ENCODE peak calls at places on chromosome 3, in nine cellular contexts. One of them, this sample, is unnamed.

GRCh38 chr3:142275856-142276255 is 50.5 kb upstream of the GK5 start:
- DNase-seq in GM04503: peak; percentile 80
- DNase-seq in LHCN-M2: peak; percentile 80
- DNase-seq in HS-27A: peak; percentile 63
- DNase-seq in stimulated activated CD8-positive, alpha-beta memory T cell treated with anti-CD3 and anti-CD28 coated beads, Interleukin-7, amount 100 ng/mL, for 24 hours: no peak
- DNase-seq in effector memory CD4-positive, alpha-beta T cell: no peak
- DNase-seq in GM04504: peak; percentile 58
- DNase-seq in iPS DF 6.9: no peak
- DNase-seq in iris pigment epithelial cell: peak; percentile 94
- DNase-seq in this sample: no peak

GRCh38 chr3:21962456-21962855 is 211.4 kb upstream of the ZNF385D start:
- DNase-seq in iris pigment epithelial cell: peak; percentile 47
- DNase-seq in iPS DF 6.9: no peak
- DNase-seq in HS-27A: peak; percentile 66
- DNase-seq in effector memory CD4-positive, alpha-beta T cell: no peak
- DNase-seq in stimulated activated CD8-positive, alpha-beta memory T cell treated with anti-CD3 and anti-CD28 coated beads, Interleukin-7, amount 100 ng/mL, for 24 hours: no peak
- DNase-seq in GM04503: no peak
- DNase-seq in GM04504: no peak
- DNase-seq in LHCN-M2: peak; percentile 48
- DNase-seq in this sample: no peak

GRCh38 chr3:25469609-25470008 is 41.5 kb downstream of the RARB start:
- DNase-seq in iPS DF 6.9: no peak
- DNase-seq in effector memory CD4-positive, alpha-beta T cell: no peak
- DNase-seq in GM04503: no peak
- DNase-seq in LHCN-M2: no peak
- DNase-seq in stimulated activated CD8-positive, alpha-beta memory T cell treated with anti-CD3 and anti-CD28 coated beads, Interleukin-7, amount 100 ng/mL, for 24 hours: no peak
- DNase-seq in iris pigment epithelial cell: no peak
- DNase-seq in HS-27A: no peak
- DNase-seq in GM04504: no peak
- DNase-seq in this sample: no peak

GRCh38 chr3:109643590-109643989 is 306.2 kb upstream of the DPPA4 start:
- DNase-seq in iPS DF 6.9: no peak
- DNase-seq in effector memory CD4-positive, alpha-beta T cell: no peak
- DNase-seq in GM04503: peak; percentile 22
- DNase-seq in LHCN-M2: peak; percentile 66
- DNase-seq in iris pigment epithelial cell: peak; percentile 62
- DNase-seq in GM04504: peak; percentile 15
- DNase-seq in stimulated activated CD8-positive, alpha-beta memory T cell treated with anti-CD3 and anti-CD28 coated beads, Interleukin-7, amount 100 ng/mL, for 24 hours: no peak
- DNase-seq in HS-27A: peak; percentile 58
- DNase-seq in this sample: no peak

GRCh38 chr3:148023994-148024393 is 614.8 kb downstream of the ZIC1 start:
- DNase-seq in effector memory CD4-positive, alpha-beta T cell: no peak
- DNase-seq in iris pigment epithelial cell: peak; percentile 88
- DNase-seq in stimulated activated CD8-positive, alpha-beta memory T cell treated with anti-CD3 and anti-CD28 coated beads, Interleukin-7, amount 100 ng/mL, for 24 hours: no peak
- DNase-seq in GM04504: peak; percentile 58
- DNase-seq in LHCN-M2: peak; percentile 60
- DNase-seq in HS-27A: no peak
- DNase-seq in iPS DF 6.9: no peak
- DNase-seq in GM04503: peak; percentile 45
- DNase-seq in this sample: no peak

GRCh38 chr3:72820405-72820804 is 27.8 kb downstream of the SHQ1 start:
- DNase-seq in effector memory CD4-positive, alpha-beta T cell: no peak
- DNase-seq in GM04504: peak; percentile 74
- DNase-seq in HS-27A: no peak
- DNase-seq in stimulated activated CD8-positive, alpha-beta memory T cell treated with anti-CD3 and anti-CD28 coated beads, Interleukin-7, amount 100 ng/mL, for 24 hours: no peak
- DNase-seq in iPS DF 6.9: no peak
- DNase-seq in LHCN-M2: peak; percentile 52
- DNase-seq in iris pigment epithelial cell: peak; percentile 65
- DNase-seq in GM04503: peak; percentile 69
- DNase-seq in this sample: no peak

GRCh38 chr3:133488785-133489367 is 84.6 kb upstream of the CDV3 start:
- DNase-seq in GM04503: peak; percentile 58
- DNase-seq in stimulated activated CD8-positive, alpha-beta memory T cell treated with anti-CD3 and anti-CD28 coated beads, Interleukin-7, amount 100 ng/mL, for 24 hours: no peak
- DNase-seq in iris pigment epithelial cell: peak; percentile 88
- DNase-seq in iPS DF 6.9: no peak
- DNase-seq in effector memory CD4-positive, alpha-beta T cell: no peak
- DNase-seq in GM04504: peak; percentile 49
- DNase-seq in LHCN-M2: peak; percentile 38
- DNase-seq in HS-27A: peak; percentile 34
- DNase-seq in this sample: peak; percentile 16

GRCh38 chr3:104832530-104832929 is 534.2 kb upstream of the ALCAM start:
- DNase-seq in GM04503: no peak
- DNase-seq in iPS DF 6.9: no peak
- DNase-seq in HS-27A: no peak
- DNase-seq in stimulated activated CD8-positive, alpha-beta memory T cell treated with anti-CD3 and anti-CD28 coated beads, Interleukin-7, amount 100 ng/mL, for 24 hours: no peak
- DNase-seq in LHCN-M2: no peak
- DNase-seq in GM04504: no peak
- DNase-seq in iris pigment epithelial cell: no peak
- DNase-seq in effector memory CD4-positive, alpha-beta T cell: no peak
- DNase-seq in this sample: no peak

GRCh38 chr3:194397757-194398312 is 1.2 kb downstream of the GP5 start:
- DNase-seq in stimulated activated CD8-positive, alpha-beta memory T cell treated with anti-CD3 and anti-CD28 coated beads, Interleukin-7, amount 100 ng/mL, for 24 hours: no peak
- DNase-seq in LHCN-M2: no peak
- DNase-seq in HS-27A: no peak
- DNase-seq in GM04504: no peak
- DNase-seq in effector memory CD4-positive, alpha-beta T cell: no peak
- DNase-seq in iris pigment epithelial cell: no peak
- DNase-seq in iPS DF 6.9: no peak
- DNase-seq in GM04503: no peak
- DNase-seq in this sample: no peak

GRCh38 chr3:38327335-38328009 is 19.1 kb upstream of the XYLB start:
- DNase-seq in stimulated activated CD8-positive, alpha-beta memory T cell treated with anti-CD3 and anti-CD28 coated beads, Interleukin-7, amount 100 ng/mL, for 24 hours: no peak
- DNase-seq in GM04503: no peak
- DNase-seq in GM04504: peak; percentile 15
- DNase-seq in iris pigment epithelial cell: peak; percentile 75
- DNase-seq in HS-27A: no peak
- DNase-seq in iPS DF 6.9: no peak
- DNase-seq in effector memory CD4-positive, alpha-beta T cell: no peak
- DNase-seq in LHCN-M2: peak; percentile 70
- DNase-seq in this sample: no peak

GRCh38 chr3:33358172-33358781 is 81.0 kb downstream of the FBXL2 start:
- DNase-seq in GM04503: no peak
- DNase-seq in LHCN-M2: peak; percentile 9
- DNase-seq in effector memory CD4-positive, alpha-beta T cell: no peak
- DNase-seq in stimulated activated CD8-positive, alpha-beta memory T cell treated with anti-CD3 and anti-CD28 coated beads, Interleukin-7, amount 100 ng/mL, for 24 hours: no peak
- DNase-seq in iPS DF 6.9: no peak
- DNase-seq in GM04504: no peak
- DNase-seq in HS-27A: no peak
- DNase-seq in iris pigment epithelial cell: no peak
- DNase-seq in this sample: no peak

GRCh38 chr3:67616046-67616445 is 38.4 kb downstream of the SUCLG2 start:
- DNase-seq in iris pigment epithelial cell: no peak
- DNase-seq in effector memory CD4-positive, alpha-beta T cell: no peak
- DNase-seq in stimulated activated CD8-positive, alpha-beta memory T cell treated with anti-CD3 and anti-CD28 coated beads, Interleukin-7, amount 100 ng/mL, for 24 hours: no peak
- DNase-seq in GM04503: no peak
- DNase-seq in LHCN-M2: no peak
- DNase-seq in GM04504: no peak
- DNase-seq in iPS DF 6.9: no peak
- DNase-seq in HS-27A: no peak
- DNase-seq in this sample: no peak

GRCh38 chr3:11560746-11561145 is 83.0 kb downstream of the VGLL4 start:
- DNase-seq in iris pigment epithelial cell: peak; percentile 50
- DNase-seq in GM04504: no peak
- DNase-seq in effector memory CD4-positive, alpha-beta T cell: no peak
- DNase-seq in GM04503: no peak
- DNase-seq in LHCN-M2: no peak
- DNase-seq in stimulated activated CD8-positive, alpha-beta memory T cell treated with anti-CD3 and anti-CD28 coated beads, Interleukin-7, amount 100 ng/mL, for 24 hours: no peak
- DNase-seq in HS-27A: no peak
- DNase-seq in iPS DF 6.9: no peak
- DNase-seq in this sample: no peak

GRCh38 chr3:179732661-179733348 is 80.0 kb downstream of the USP13 start:
- DNase-seq in GM04504: no peak
- DNase-seq in effector memory CD4-positive, alpha-beta T cell: no peak
- DNase-seq in iPS DF 6.9: no peak
- DNase-seq in GM04503: no peak
- DNase-seq in HS-27A: no peak
- DNase-seq in LHCN-M2: peak; percentile 23
- DNase-seq in stimulated activated CD8-positive, alpha-beta memory T cell treated with anti-CD3 and anti-CD28 coated beads, Interleukin-7, amount 100 ng/mL, for 24 hours: no peak
- DNase-seq in iris pigment epithelial cell: no peak
- DNase-seq in this sample: no peak

GRCh38 chr3:170741756-170742530 is 128.1 kb downstream of the RPL22L1 start:
- DNase-seq in GM04503: no peak
- DNase-seq in HS-27A: no peak
- DNase-seq in stimulated activated CD8-positive, alpha-beta memory T cell treated with anti-CD3 and anti-CD28 coated beads, Interleukin-7, amount 100 ng/mL, for 24 hours: no peak
- DNase-seq in LHCN-M2: peak; percentile 84
- DNase-seq in iPS DF 6.9: no peak
- DNase-seq in GM04504: no peak
- DNase-seq in iris pigment epithelial cell: no peak
- DNase-seq in effector memory CD4-positive, alpha-beta T cell: no peak
- DNase-seq in this sample: no peak

GRCh38 chr3:46901591-46902187 is 24.2 kb downstream of the PTH1R start:
- DNase-seq in effector memory CD4-positive, alpha-beta T cell: no peak
- DNase-seq in stimulated activated CD8-positive, alpha-beta memory T cell treated with anti-CD3 and anti-CD28 coated beads, Interleukin-7, amount 100 ng/mL, for 24 hours: no peak
- DNase-seq in iris pigment epithelial cell: no peak
- DNase-seq in GM04504: no peak
- DNase-seq in HS-27A: no peak
- DNase-seq in iPS DF 6.9: no peak
- DNase-seq in LHCN-M2: no peak
- DNase-seq in GM04503: no peak
- DNase-seq in this sample: no peak

GRCh38 chr3:53705024-53705750 is 141.0 kb downstream of the CHDH start:
- DNase-seq in LHCN-M2: no peak
- DNase-seq in HS-27A: no peak
- DNase-seq in GM04504: no peak
- DNase-seq in stimulated activated CD8-positive, alpha-beta memory T cell treated with anti-CD3 and anti-CD28 coated beads, Interleukin-7, amount 100 ng/mL, for 24 hours: no peak
- DNase-seq in iris pigment epithelial cell: no peak
- DNase-seq in iPS DF 6.9: no peak
- DNase-seq in GM04503: no peak
- DNase-seq in effector memory CD4-positive, alpha-beta T cell: no peak
- DNase-seq in this sample: no peak

GRCh38 chr3:129560931-129561594 is 18.1 kb downstream of the H1-8 start:
- DNase-seq in effector memory CD4-positive, alpha-beta T cell: no peak
- DNase-seq in GM04503: peak; percentile 61
- DNase-seq in LHCN-M2: peak; percentile 93
- DNase-seq in iPS DF 6.9: no peak
- DNase-seq in GM04504: peak; percentile 77
- DNase-seq in HS-27A: peak; percentile 12
- DNase-seq in stimulated activated CD8-positive, alpha-beta memory T cell treated with anti-CD3 and anti-CD28 coated beads, Interleukin-7, amount 100 ng/mL, for 24 hours: no peak
- DNase-seq in iris pigment epithelial cell: peak; percentile 78
- DNase-seq in this sample: no peak

GRCh38 chr3:48273594-48274211 is 32.8 kb downstream of the ZNF589 start:
- DNase-seq in GM04503: no peak
- DNase-seq in stimulated activated CD8-positive, alpha-beta memory T cell treated with anti-CD3 and anti-CD28 coated beads, Interleukin-7, amount 100 ng/mL, for 24 hours: peak; percentile 4
- DNase-seq in iris pigment epithelial cell: peak; percentile 55
- DNase-seq in LHCN-M2: peak; percentile 53
- DNase-seq in iPS DF 6.9: peak; percentile 66
- DNase-seq in HS-27A: peak; percentile 27
- DNase-seq in effector memory CD4-positive, alpha-beta T cell: peak; percentile 42
- DNase-seq in GM04504: peak; percentile 21
- DNase-seq in this sample: peak; percentile 79

GRCh38 chr3:194488007-194488742 is 1.4 kb upstream of the ATP13A3 start:
- DNase-seq in iPS DF 6.9: no peak
- DNase-seq in iris pigment epithelial cell: no peak
- DNase-seq in stimulated activated CD8-positive, alpha-beta memory T cell treated with anti-CD3 and anti-CD28 coated beads, Interleukin-7, amount 100 ng/mL, for 24 hours: no peak
- DNase-seq in GM04504: no peak
- DNase-seq in effector memory CD4-positive, alpha-beta T cell: no peak
- DNase-seq in GM04503: no peak
- DNase-seq in LHCN-M2: no peak
- DNase-seq in HS-27A: no peak
- DNase-seq in this sample: no peak

GRCh38 chr3:137764001-137764433 is at the start of gene SOX14:
- DNase-seq in LHCN-M2: no peak
- DNase-seq in HS-27A: no peak
- DNase-seq in stimulated activated CD8-positive, alpha-beta memory T cell treated with anti-CD3 and anti-CD28 coated beads, Interleukin-7, amount 100 ng/mL, for 24 hours: no peak
- DNase-seq in iPS DF 6.9: no peak
- DNase-seq in GM04504: no peak
- DNase-seq in iris pigment epithelial cell: no peak
- DNase-seq in GM04503: no peak
- DNase-seq in effector memory CD4-positive, alpha-beta T cell: no peak
- DNase-seq in this sample: peak; percentile 76

GRCh38 chr3:49534581-49535495 is 19.4 kb upstream of the BSN start:
- DNase-seq in GM04504: no peak
- DNase-seq in effector memory CD4-positive, alpha-beta T cell: no peak
- DNase-seq in LHCN-M2: peak; percentile 64
- DNase-seq in iPS DF 6.9: no peak
- DNase-seq in GM04503: no peak
- DNase-seq in stimulated activated CD8-positive, alpha-beta memory T cell treated with anti-CD3 and anti-CD28 coated beads, Interleukin-7, amount 100 ng/mL, for 24 hours: no peak
- DNase-seq in iris pigment epithelial cell: no peak
- DNase-seq in HS-27A: no peak
- DNase-seq in this sample: peak; percentile 94

GRCh38 chr3:195802795-195803194 is 8.9 kb downstream of the MUC4 start:
- DNase-seq in GM04504: no peak
- DNase-seq in iPS DF 6.9: no peak
- DNase-seq in effector memory CD4-positive, alpha-beta T cell: no peak
- DNase-seq in GM04503: no peak
- DNase-seq in LHCN-M2: no peak
- DNase-seq in HS-27A: no peak
- DNase-seq in stimulated activated CD8-positive, alpha-beta memory T cell treated with anti-CD3 and anti-CD28 coated beads, Interleukin-7, amount 100 ng/mL, for 24 hours: no peak
- DNase-seq in iris pigment epithelial cell: no peak
- DNase-seq in this sample: no peak

GRCh38 chr3:14764331-14765064 is 54.3 kb upstream of the FGD5 start:
- DNase-seq in iris pigment epithelial cell: peak; percentile 18
- DNase-seq in effector memory CD4-positive, alpha-beta T cell: no peak
- DNase-seq in GM04503: no peak
- DNase-seq in HS-27A: no peak
- DNase-seq in iPS DF 6.9: no peak
- DNase-seq in stimulated activated CD8-positive, alpha-beta memory T cell treated with anti-CD3 and anti-CD28 coated beads, Interleukin-7, amount 100 ng/mL, for 24 hours: no peak
- DNase-seq in LHCN-M2: no peak
- DNase-seq in GM04504: no peak
- DNase-seq in this sample: no peak

GRCh38 chr3:63351159-63352007 is 73.3 kb downstream of the SYNPR start:
- DNase-seq in LHCN-M2: peak; percentile 50
- DNase-seq in GM04504: no peak
- DNase-seq in effector memory CD4-positive, alpha-beta T cell: no peak
- DNase-seq in iPS DF 6.9: no peak
- DNase-seq in GM04503: no peak
- DNase-seq in iris pigment epithelial cell: peak; percentile 70
- DNase-seq in stimulated activated CD8-positive, alpha-beta memory T cell treated with anti-CD3 and anti-CD28 coated beads, Interleukin-7, amount 100 ng/mL, for 24 hours: no peak
- DNase-seq in HS-27A: no peak
- DNase-seq in this sample: peak; percentile 71

GRCh38 chr3:107772016-107772415 is 249.3 kb downstream of the BBX start:
- DNase-seq in GM04503: no peak
- DNase-seq in HS-27A: no peak
- DNase-seq in iris pigment epithelial cell: no peak
- DNase-seq in GM04504: no peak
- DNase-seq in iPS DF 6.9: no peak
- DNase-seq in LHCN-M2: peak; percentile 20
- DNase-seq in effector memory CD4-positive, alpha-beta T cell: no peak
- DNase-seq in stimulated activated CD8-positive, alpha-beta memory T cell treated with anti-CD3 and anti-CD28 coated beads, Interleukin-7, amount 100 ng/mL, for 24 hours: no peak
- DNase-seq in this sample: no peak

GRCh38 chr3:38611866-38612265 is 37.6 kb downstream of the SCN5A start:
- DNase-seq in HS-27A: no peak
- DNase-seq in GM04503: no peak
- DNase-seq in LHCN-M2: no peak
- DNase-seq in iPS DF 6.9: no peak
- DNase-seq in GM04504: no peak
- DNase-seq in iris pigment epithelial cell: no peak
- DNase-seq in stimulated activated CD8-positive, alpha-beta memory T cell treated with anti-CD3 and anti-CD28 coated beads, Interleukin-7, amount 100 ng/mL, for 24 hours: no peak
- DNase-seq in effector memory CD4-positive, alpha-beta T cell: no peak
- DNase-seq in this sample: no peak

GRCh38 chr3:9914559-9915251 is 2.2 kb upstream of the IL17RC start:
- DNase-seq in HS-27A: no peak
- DNase-seq in stimulated activated CD8-positive, alpha-beta memory T cell treated with anti-CD3 and anti-CD28 coated beads, Interleukin-7, amount 100 ng/mL, for 24 hours: no peak
- DNase-seq in LHCN-M2: no peak
- DNase-seq in GM04503: no peak
- DNase-seq in GM04504: no peak
- DNase-seq in effector memory CD4-positive, alpha-beta T cell: no peak
- DNase-seq in iris pigment epithelial cell: no peak
- DNase-seq in iPS DF 6.9: no peak
- DNase-seq in this sample: no peak

GRCh38 chr3:60703956-60704736 is 547.1 kb downstream of the FHIT start:
- DNase-seq in iPS DF 6.9: no peak
- DNase-seq in HS-27A: no peak
- DNase-seq in effector memory CD4-positive, alpha-beta T cell: no peak
- DNase-seq in stimulated activated CD8-positive, alpha-beta memory T cell treated with anti-CD3 and anti-CD28 coated beads, Interleukin-7, amount 100 ng/mL, for 24 hours: no peak
- DNase-seq in iris pigment epithelial cell: peak; percentile 17
- DNase-seq in LHCN-M2: no peak
- DNase-seq in GM04503: no peak
- DNase-seq in GM04504: peak; percentile 47
- DNase-seq in this sample: no peak